ENCODE peak calls at places on chromosomes 7 and 10, in five cellular contexts. B is A549, Q is kidney, M is HCT116, D is natural killer cell. P is an unnamed sample.

GRCh38 chr7:157551325-157552070 is 214.7 kb downstream of the DNAJB6 start:
- DNase-seq in B (no peak), Q (peak), M (no peak), D (no peak), P (peak)

GRCh38 chr10:128605180-128605579 is 479.0 kb upstream of the MKI67 start:
- DNase-seq in B (no peak), Q (no peak), M (no peak), D (no peak), P (no peak)

GRCh38 chr7:102398543-102398942 is 2.4 kb downstream of the PRKRIP1 start:
- DNase-seq in B (no peak), Q (no peak), M (no peak), D (no peak), P (no peak)

GRCh38 chr10:44935201-44935960 is 24.2 kb upstream of the RASSF4 start:
- DNase-seq in B (no peak), Q (no peak), M (no peak), D (no peak), P (no peak)

GRCh38 chr10:95518455-95519131 is 42.6 kb downstream of the SORBS1 start:
- DNase-seq in B (no peak), Q (no peak), M (no peak), D (no peak), P (no peak)

GRCh38 chr10:115402690-115403089 is 309.5 kb downstream of the ATRNL1 start:
- DNase-seq in B (no peak), Q (no peak), M (no peak), D (no peak), P (no peak)

GRCh38 chr7:157006205-157006747 is 4.2 kb downstream of the MNX1 start:
- DNase-seq in B (no peak), Q (no peak), M (no peak), D (no peak), P (peak)

GRCh38 chr7:112211348-112211907 is 4.9 kb downstream of the ZNF277 start:
- DNase-seq in B (no peak), Q (no peak), M (no peak), D (no peak), P (no peak)

GRCh38 chr7:81430150-81430549 is 339.7 kb downstream of the HGF start:
- DNase-seq in B (no peak), Q (no peak), M (no peak), D (no peak), P (no peak)

GRCh38 chr10:13102002-13102794 is 2.2 kb downstream of the OPTN start:
- DNase-seq in B (no peak), Q (no peak), M (no peak), D (no peak), P (no peak)

GRCh38 chr7:82335927-82336326 is 107.7 kb downstream of the CACNA2D1 start:
- DNase-seq in B (no peak), Q (no peak), M (no peak), D (no peak), P (no peak)

GRCh38 chr7:12754179-12754578 is 66.7 kb downstream of the ARL4A start:
- DNase-seq in B (no peak), Q (no peak), M (no peak), D (no peak), P (no peak)

GRCh38 chr10:116878123-116878522 is 28.8 kb downstream of the ENO4 start:
- DNase-seq in B (no peak), Q (no peak), M (no peak), D (no peak), P (no peak)

GRCh38 chr7:38451840-38452239 is 178.4 kb upstream of the TARP start:
- DNase-seq in B (peak), Q (no peak), M (peak), D (no peak), P (no peak)

GRCh38 chr10:130012129-130012528 is 48.1 kb upstream of the EBF3 start:
- DNase-seq in B (no peak), Q (no peak), M (no peak), D (no peak), P (no peak)

GRCh38 chr7:36455646-36456045 is 66.0 kb downstream of the ANLN start:
- DNase-seq in B (no peak), Q (no peak), M (no peak), D (no peak), P (no peak)

GRCh38 chr7:66409493-66409892 is 204.4 kb downstream of the TPST1 start:
- DNase-seq in B (no peak), Q (no peak), M (no peak), D (no peak), P (no peak)

GRCh38 chr10:36790000-36790399 is 335.4 kb upstream of the ANKRD30A start:
- DNase-seq in B (no peak), Q (no peak), M (no peak), D (no peak), P (no peak)

GRCh38 chr7:120994512-120995363 is 6.2 kb downstream of the CPED1 start:
- DNase-seq in B (no peak), Q (no peak), M (no peak), D (no peak), P (no peak)

GRCh38 chr10:124650820-124651401 is 93.3 kb downstream of the FAM53B start:
- DNase-seq in B (no peak), Q (peak), M (no peak), D (peak), P (no peak)

GRCh38 chr7:118938845-118939244 is 714.3 kb downstream of the ANKRD7 start:
- DNase-seq in B (no peak), Q (no peak), M (no peak), D (no peak), P (no peak)

GRCh38 chr10:110730345-110731055 is 86.4 kb downstream of the RBM20 start:
- DNase-seq in B (no peak), Q (no peak), M (no peak), D (no peak), P (no peak)

GRCh38 chr10:51010977-51011376 is 63.3 kb upstream of the PRKG1 start:
- DNase-seq in B (peak), Q (no peak), M (peak), D (no peak), P (no peak)

GRCh38 chr10:69955211-69955805 is 97.3 kb upstream of the MACROH2A2 start:
- DNase-seq in B (no peak), Q (no peak), M (no peak), D (no peak), P (no peak)

GRCh38 chr10:12455774-12456173 is 106.4 kb downstream of the CAMK1D start:
- DNase-seq in B (no peak), Q (no peak), M (no peak), D (no peak), P (no peak)

GRCh38 chr10:59720377-59720776 is 10.7 kb upstream of the SLC16A9 start:
- DNase-seq in B (no peak), Q (no peak), M (no peak), D (no peak), P (no peak)

GRCh38 chr10:99234067-99234738 is 1.4 kb downstream of the HPSE2 start:
- DNase-seq in B (no peak), Q (peak), M (no peak), D (no peak), P (no peak)

GRCh38 chr7:106317971-106318370 is 33.2 kb upstream of the NAMPT start:
- DNase-seq in B (no peak), Q (no peak), M (no peak), D (no peak), P (no peak)

GRCh38 chr10:71546220-71546619 is 149.5 kb downstream of the CDH23 start:
- DNase-seq in B (no peak), Q (no peak), M (no peak), D (no peak), P (no peak)

GRCh38 chr10:71545001-71545400 is 148.3 kb downstream of the CDH23 start:
- DNase-seq in B (no peak), Q (no peak), M (no peak), D (no peak), P (no peak)

GRCh38 chr10:71547841-71548493 is 151.2 kb downstream of the CDH23 start:
- DNase-seq in B (no peak), Q (peak), M (no peak), D (no peak), P (no peak)

GRCh38 chr10:71547290-71547689 is 150.6 kb downstream of the CDH23 start:
- DNase-seq in B (no peak), Q (no peak), M (no peak), D (no peak), P (no peak)

GRCh38 chr10:71548494-71548846 is 151.8 kb downstream of the CDH23 start:
- DNase-seq in B (peak), Q (no peak), M (no peak), D (no peak), P (no peak)
- TF ChIP-seq CTCF in B (peak), Q (no peak), M (no peak), D (no peak), P (peak)

GRCh38 chr7:55545496-55545895 is 26.8 kb downstream of the VOPP1 start:
- DNase-seq in B (no peak), Q (no peak), M (no peak), D (no peak), P (no peak)
- TF ChIP-seq CTCF in B (no peak), Q (no peak), M (no peak), D (no peak), P (peak)

GRCh38 chr10:89852872-89853271 is 151.5 kb downstream of the KIF20B start:
- DNase-seq in B (no peak), Q (no peak), M (no peak), D (no peak), P (no peak)

GRCh38 chr10:89857399-89857798 is 156.0 kb downstream of the KIF20B start:
- DNase-seq in B (no peak), Q (no peak), M (no peak), D (no peak), P (no peak)

DNA sequence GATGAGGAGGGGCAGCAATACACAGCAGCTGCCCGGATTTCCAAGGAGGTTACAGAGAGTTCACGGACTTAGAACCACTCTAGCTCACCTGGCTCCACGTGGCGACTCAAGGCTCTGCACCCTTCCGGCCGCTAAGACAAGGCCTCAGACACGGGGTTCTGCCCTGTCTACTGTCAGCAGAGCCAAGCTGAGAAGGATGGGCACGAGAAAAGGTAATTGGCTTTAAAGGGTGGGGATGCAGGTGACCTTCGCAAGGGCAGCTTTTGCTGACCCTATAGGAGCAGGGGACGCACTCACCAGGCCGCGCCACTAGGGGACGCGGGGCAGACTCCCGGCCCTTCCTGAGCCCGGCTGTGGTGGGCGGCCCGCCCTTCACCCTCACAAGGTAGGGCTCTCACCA is 152.4 kb downstream of the KIF20B start:
- DNase-seq in B (no peak), Q (no peak), M (no peak), D (no peak), P (no peak)
- TF ChIP-seq CTCF in B (no peak), Q (no peak), M (no peak), D (no peak), P (peak)

DNA sequence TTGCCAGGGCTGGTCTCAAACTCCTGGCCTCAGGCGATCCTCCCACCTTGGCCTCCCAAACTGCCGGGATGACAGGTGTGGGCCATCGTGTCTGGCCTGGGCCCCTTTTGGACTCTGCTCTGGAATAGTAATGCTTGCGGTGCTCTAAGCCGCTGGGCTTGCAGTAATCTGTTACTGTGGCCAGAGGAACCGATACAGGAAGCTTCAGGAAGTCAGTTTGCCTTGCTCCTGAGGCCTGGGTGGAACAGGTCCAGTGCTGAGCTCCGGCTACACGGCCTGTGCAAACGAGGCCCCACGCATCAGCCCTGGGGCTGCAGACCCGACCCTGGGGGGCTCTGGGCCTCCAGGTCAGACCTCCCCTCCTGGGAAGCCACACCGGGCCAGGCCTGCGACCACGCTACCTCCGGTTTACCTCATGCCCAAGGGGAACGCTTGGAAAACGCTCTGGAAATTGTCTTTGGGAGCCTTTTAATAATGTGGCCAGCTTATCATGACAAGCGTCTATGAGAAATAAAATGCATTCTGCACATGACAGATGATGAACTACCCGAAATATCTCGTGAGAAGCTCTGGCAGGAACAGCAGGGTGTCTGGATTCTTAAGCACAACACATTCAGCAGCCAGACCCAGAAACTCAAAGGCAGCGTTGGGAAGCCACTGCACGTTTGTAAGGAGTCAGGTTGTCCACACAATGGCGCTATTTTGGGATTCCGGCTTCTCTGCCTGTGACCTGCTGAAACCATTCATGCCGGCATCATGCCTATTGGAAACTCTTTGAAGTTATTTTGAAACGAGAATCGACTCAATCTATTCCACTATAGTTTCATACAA is 10.1 kb upstream of the ADAP1 start:
- DNase-seq in B (no peak), Q (peak), M (no peak), D (no peak), P (peak)
- TF ChIP-seq CTCF in B (no peak), Q (no peak), M (peak), D (no peak), P (peak)

GRCh38 chr10:73786512-73786885 is 1.1 kb downstream of the ZSWIM8 start:
- DNase-seq in B (peak), Q (no peak), M (no peak), D (no peak), P (no peak)

GRCh38 chr10:73781879-73782748 is at the start of gene CHCHD1:
- DNase-seq in B (peak), Q (peak), M (peak), D (peak), P (peak)

GRCh38 chr10:73782749-73783085 is 869 bp downstream of the CHCHD1 start:
- DNase-seq in B (no peak), Q (no peak), M (no peak), D (no peak), P (no peak)

GRCh38 chr10:73785721-73786511 is 510 bp downstream of the ZSWIM8 start:
- DNase-seq in B (no peak), Q (peak), M (no peak), D (no peak), P (no peak)

GRCh38 chr10:73785221-73785720 is at the start of gene ZSWIM8:
- DNase-seq in B (peak), Q (peak), M (peak), D (peak), P (no peak)
- TF ChIP-seq CTCF in B (no peak), Q (no peak), M (no peak), D (no peak), P (no peak)